ENCODE peak calls at places on chromosomes 5 and 9, in five cellular contexts. X is H9, P is neuronal stem cell, N is IMR-90, J is GM23248. B is an unnamed sample.

GRCh38 chr5:83645936-83646335 is 74.7 kb downstream of the HAPLN1 start:
- DNase-seq in X (no peak), P (no peak), N (no peak), J (peak), B (no peak)

GRCh38 chr9:98795970-98796363 is 388 bp downstream of the ANKS6 start:
- DNase-seq in X (no peak), P (no peak), N (no peak), J (peak), B (peak)

GRCh38 chr9:105447814-105448812 is at the start of gene FSD1L:
- DNase-seq in X (peak), P (peak), N (peak), J (peak), B (peak)

GRCh38 chr9:71678999-71679398 is 89.3 kb downstream of the CEMIP2 start:
- DNase-seq in X (no peak), P (no peak), N (no peak), J (no peak), B (no peak)

GRCh38 chr5:158731014-158731413 is 368.7 kb downstream of the EBF1 start:
- DNase-seq in X (no peak), P (no peak), N (no peak), J (no peak), B (no peak)

GRCh38 chr5:149559712-149560111 is 8.5 kb upstream of the CSNK1A1 start:
- DNase-seq in X (no peak), P (no peak), N (peak), J (peak), B (no peak)

GRCh38 chr9:93190133-93190525 is 6.2 kb downstream of the WNK2 start:
- DNase-seq in X (no peak), P (no peak), N (no peak), J (no peak), B (no peak)

GRCh38 chr5:74586831-74587230 is 53.7 kb downstream of the ENC1 start:
- DNase-seq in X (no peak), P (no peak), N (no peak), J (no peak), B (no peak)

GRCh38 chr9:73059304-73059703 is 92.4 kb upstream of the ANXA1 start:
- DNase-seq in X (no peak), P (no peak), N (no peak), J (no peak), B (no peak)

GRCh38 chr9:112283854-112284253 is 49.6 kb downstream of the PTBP3 start:
- DNase-seq in X (no peak), P (no peak), N (no peak), J (no peak), B (no peak)

GRCh38 chr5:168680395-168680794 is 101.2 kb upstream of the PANK3 start:
- DNase-seq in X (no peak), P (no peak), N (no peak), J (no peak), B (no peak)

GRCh38 chr5:125331987-125332628 is 585.7 kb upstream of the ZNF608 start:
- DNase-seq in X (no peak), P (no peak), N (no peak), J (no peak), B (no peak)

GRCh38 chr5:26763151-26763550 is 275.2 kb downstream of the CDH9 start:
- DNase-seq in X (no peak), P (no peak), N (no peak), J (no peak), B (no peak)

GRCh38 chr9:128333368-128333969 is 6.9 kb upstream of the SLC27A4 start:
- DNase-seq in X (no peak), P (no peak), N (no peak), J (no peak), B (no peak)

GRCh38 chr5:76790632-76791290 is 28.1 kb upstream of the F2RL1 start:
- DNase-seq in X (no peak), P (no peak), N (peak), J (peak), B (no peak)

GRCh38 chr5:150428106-150428876 is 15.6 kb upstream of the CD74 start:
- DNase-seq in X (no peak), P (no peak), N (no peak), J (no peak), B (peak)

GRCh38 chr5:7094626-7095025 is 301.3 kb upstream of the ADCY2 start:
- DNase-seq in X (peak), P (peak), N (no peak), J (no peak), B (no peak)

GRCh38 chr5:95238560-95239325 is 46.2 kb downstream of the MCTP1 start:
- DNase-seq in X (no peak), P (no peak), N (peak), J (peak), B (no peak)

GRCh38 chr9:115400801-115401200 is 282.8 kb upstream of the TNC start:
- DNase-seq in X (no peak), P (no peak), N (peak), J (peak), B (no peak)

GRCh38 chr5:11904270-11904906 is at the start of gene CTNND2:
- DNase-seq in X (peak), P (peak), N (no peak), J (peak), B (no peak)

GRCh38 chr9:136367296-136368145 is 4.0 kb upstream of the DNLZ start:
- DNase-seq in X (no peak), P (no peak), N (no peak), J (no peak), B (no peak)

GRCh38 chr5:65892801-65893200 is 33.6 kb upstream of the ERBIN start:
- DNase-seq in X (no peak), P (no peak), N (no peak), J (no peak), B (no peak)

GRCh38 chr5:181138258-181138657 is 7.3 kb upstream of the OR2V1 start:
- DNase-seq in X (peak), P (no peak), N (no peak), J (peak), B (no peak)

GRCh38 chr5:119328753-119329602 is 26.8 kb upstream of the TNFAIP8 start:
- DNase-seq in X (no peak), P (no peak), N (peak), J (peak), B (no peak)

GRCh38 chr9:69131682-69132081 is 42.4 kb upstream of the TJP2 start:
- DNase-seq in X (peak), P (no peak), N (peak), J (peak), B (no peak)

GRCh38 chr9:19451240-19452087 is 42.7 kb downstream of the ACER2 start:
- DNase-seq in X (no peak), P (no peak), N (no peak), J (no peak), B (no peak)

GRCh38 chr9:134323741-134324358 is 2.4 kb upstream of the RXRA start:
- DNase-seq in X (no peak), P (no peak), N (no peak), J (peak), B (peak)

GRCh38 chr9:13445123-13445522 is 165.6 kb upstream of the MPDZ start:
- DNase-seq in X (no peak), P (no peak), N (no peak), J (no peak), B (no peak)

GRCh38 chr9:129761901-129762359 is 9.1 kb upstream of the PTGES start:
- DNase-seq in X (peak), P (no peak), N (peak), J (peak), B (peak)

GRCh38 chr5:143208781-143209510 is 194.5 kb downstream of the NR3C1 start:
- DNase-seq in X (no peak), P (no peak), N (peak), J (peak), B (no peak)

GRCh38 chr9:117549444-117549843 is 134.6 kb upstream of the ASTN2 start:
- DNase-seq in X (peak), P (no peak), N (no peak), J (no peak), B (no peak)

GRCh38 chr5:134555889-134556311 is 30.4 kb downstream of the JADE2 start:
- DNase-seq in X (peak), P (peak), N (peak), J (peak), B (no peak)

GRCh38 chr5:150000990-150001659 is 586 bp downstream of the HMGXB3 start:
- DNase-seq in X (peak), P (peak), N (peak), J (peak), B (peak)

GRCh38 chr9:23342296-23342695 is 483.7 kb downstream of the ELAVL2 start:
- DNase-seq in X (no peak), P (no peak), N (no peak), J (peak), B (no peak)

GRCh38 chr5:107670927-107671741 is at the start of gene EFNA5:
- DNase-seq in X (peak), P (no peak), N (peak), J (peak), B (peak)

DNA sequence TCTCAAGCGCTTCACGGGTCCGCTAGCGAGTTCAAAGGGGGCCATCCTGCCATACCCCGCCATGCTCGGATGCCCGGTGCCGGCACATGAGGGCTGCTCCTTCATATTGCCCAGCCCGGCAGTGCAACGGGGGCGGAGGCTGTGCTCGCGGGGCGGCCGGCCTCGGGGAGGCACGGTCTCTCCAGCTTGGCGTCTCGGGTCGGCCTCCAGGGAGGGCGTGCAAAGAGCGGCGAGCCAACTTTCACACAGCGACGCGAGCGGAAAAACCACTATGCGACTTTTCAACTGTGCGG is 456.1 kb downstream of the RAB3C start:
- DNase-seq in X (peak), P (peak), N (no peak), J (peak), B (no peak)
- H3K9ac ChIP-seq in X (no peak), P (peak), N (peak), J (peak), B (peak)

GRCh38 chr9:36314740-36315139 is 56.5 kb upstream of the GNE start:
- DNase-seq in X (no peak), P (no peak), N (no peak), J (no peak), B (no peak)

GRCh38 chr9:36316629-36317317 is 58.5 kb upstream of the GNE start:
- DNase-seq in X (no peak), P (no peak), N (no peak), J (no peak), B (peak)

GRCh38 chr9:36315283-36315682 is 57.0 kb upstream of the GNE start:
- DNase-seq in X (no peak), P (no peak), N (no peak), J (no peak), B (no peak)

GRCh38 chr9:36317766-36318165 is 59.5 kb upstream of the GNE start:
- DNase-seq in X (no peak), P (no peak), N (no peak), J (no peak), B (peak)

GRCh38 chr9:36316049-36316448 is 57.8 kb upstream of the GNE start:
- DNase-seq in X (no peak), P (no peak), N (no peak), J (no peak), B (no peak)
- H3K9ac ChIP-seq in X (no peak), P (no peak), N (no peak), J (no peak), B (no peak)

GRCh38 chr9:131502781-131503625 is at the start of gene POMT1:
- DNase-seq in X (peak), P (peak), N (peak), J (peak), B (peak)
- H3K9ac ChIP-seq in X (peak), P (peak), N (peak), J (peak), B (peak)

DNA sequence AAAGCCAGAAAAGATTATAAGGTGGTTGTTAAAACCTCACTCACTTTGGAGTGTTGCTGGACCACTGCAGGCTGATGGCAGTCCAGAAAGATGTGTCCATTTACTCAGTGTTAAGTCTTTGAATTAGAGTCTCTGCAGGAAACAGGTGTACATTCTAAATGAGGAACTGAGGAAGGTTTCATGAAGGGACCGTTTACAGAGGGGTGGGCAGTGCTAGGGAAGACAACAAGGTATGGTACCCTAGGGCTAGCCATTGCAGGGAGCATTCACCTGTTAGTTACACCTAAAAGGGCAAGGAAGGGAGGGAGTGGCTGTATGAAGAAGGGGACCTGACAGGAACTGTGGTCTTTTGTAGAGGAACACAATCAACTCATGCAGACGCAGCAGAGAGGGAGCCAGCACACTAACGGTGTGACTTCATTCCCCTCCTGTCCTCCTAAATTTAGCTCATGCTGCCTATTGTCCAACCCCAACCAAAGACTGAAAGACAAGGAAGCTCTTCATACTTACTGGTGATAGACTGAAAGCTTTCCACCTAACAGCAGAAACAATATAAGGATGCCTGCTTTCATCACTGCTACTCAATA is 32.2 kb upstream of the PAX5 start:
- DNase-seq in X (no peak), P (no peak), N (no peak), J (no peak), B (no peak)
- H3K9ac ChIP-seq in X (no peak), P (no peak), N (no peak), J (no peak), B (no peak)

GRCh38 chr9:106696804-106697203 is 166.2 kb upstream of the ZNF462 start:
- DNase-seq in X (no peak), P (no peak), N (no peak), J (no peak), B (no peak)

GRCh38 chr9:106700676-106701075 is 162.3 kb upstream of the ZNF462 start:
- DNase-seq in X (no peak), P (no peak), N (peak), J (peak), B (no peak)

GRCh38 chr9:106697799-106698591 is 165.0 kb upstream of the ZNF462 start:
- DNase-seq in X (no peak), P (no peak), N (peak), J (peak), B (peak)

GRCh38 chr9:106693546-106693945 is 169.4 kb upstream of the ZNF462 start:
- DNase-seq in X (no peak), P (no peak), N (no peak), J (no peak), B (no peak)

GRCh38 chr9:106697390-106697789 is 165.6 kb upstream of the ZNF462 start:
- DNase-seq in X (no peak), P (no peak), N (no peak), J (peak), B (no peak)
- H3K9ac ChIP-seq in X (no peak), P (no peak), N (no peak), J (no peak), B (no peak)

GRCh38 chr9:89312154-89312616 is 1.2 kb downstream of the CKS2 start:
- DNase-seq in X (no peak), P (no peak), N (no peak), J (peak), B (peak)
- H3K9ac ChIP-seq in X (peak), P (peak), N (peak), J (peak), B (peak)

GRCh38 chr5:35878079-35878478 is 21.4 kb downstream of the IL7R start:
- DNase-seq in X (no peak), P (no peak), N (no peak), J (no peak), B (no peak)

GRCh38 chr5:35880166-35880565 is 23.5 kb downstream of the IL7R start:
- DNase-seq in X (no peak), P (no peak), N (no peak), J (no peak), B (no peak)

GRCh38 chr5:35881758-35882157 is 25.1 kb downstream of the IL7R start:
- DNase-seq in X (no peak), P (no peak), N (no peak), J (no peak), B (no peak)

GRCh38 chr5:35877655-35878054 is 21.0 kb downstream of the IL7R start:
- DNase-seq in X (no peak), P (no peak), N (no peak), J (no peak), B (no peak)

DNA sequence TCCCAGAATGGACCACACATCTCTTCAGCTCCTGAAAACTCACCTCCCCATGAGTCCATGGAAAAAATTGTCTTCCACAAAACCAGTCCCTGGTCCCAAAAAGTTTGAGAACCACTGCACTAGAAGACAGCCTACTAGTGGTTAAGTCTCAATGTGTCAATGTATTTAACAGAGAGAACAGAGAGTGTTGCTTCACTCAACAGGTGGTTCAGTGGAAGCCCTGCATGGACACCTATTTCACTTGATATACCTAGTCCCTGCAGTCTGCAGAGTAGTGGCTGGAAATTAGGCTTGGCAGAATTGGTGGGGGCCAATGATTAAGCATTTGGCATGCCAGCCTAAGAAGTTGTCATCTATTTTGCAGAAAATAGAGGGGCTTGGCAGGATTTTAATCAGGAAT is 23.0 kb downstream of the IL7R start:
- DNase-seq in X (no peak), P (no peak), N (no peak), J (no peak), B (no peak)
- H3K9ac ChIP-seq in X (no peak), P (no peak), N (no peak), J (no peak), B (no peak)

GRCh38 chr5:932628-933250 is 40.1 kb downstream of the TRIP13 start:
- DNase-seq in X (no peak), P (no peak), N (peak), J (peak), B (no peak)

GRCh38 chr5:932151-932627 is 39.5 kb downstream of the TRIP13 start:
- DNase-seq in X (no peak), P (no peak), N (no peak), J (no peak), B (no peak)

GRCh38 chr5:935510-936084 is 42.9 kb downstream of the TRIP13 start:
- DNase-seq in X (no peak), P (no peak), N (no peak), J (no peak), B (no peak)

GRCh38 chr5:931570-932145 is 39.0 kb downstream of the TRIP13 start:
- DNase-seq in X (no peak), P (no peak), N (no peak), J (no peak), B (no peak)

GRCh38 chr5:933251-933861 is 40.7 kb downstream of the TRIP13 start:
- DNase-seq in X (no peak), P (no peak), N (no peak), J (no peak), B (no peak)
- H3K9ac ChIP-seq in X (no peak), P (no peak), N (no peak), J (no peak), B (no peak)

DNA sequence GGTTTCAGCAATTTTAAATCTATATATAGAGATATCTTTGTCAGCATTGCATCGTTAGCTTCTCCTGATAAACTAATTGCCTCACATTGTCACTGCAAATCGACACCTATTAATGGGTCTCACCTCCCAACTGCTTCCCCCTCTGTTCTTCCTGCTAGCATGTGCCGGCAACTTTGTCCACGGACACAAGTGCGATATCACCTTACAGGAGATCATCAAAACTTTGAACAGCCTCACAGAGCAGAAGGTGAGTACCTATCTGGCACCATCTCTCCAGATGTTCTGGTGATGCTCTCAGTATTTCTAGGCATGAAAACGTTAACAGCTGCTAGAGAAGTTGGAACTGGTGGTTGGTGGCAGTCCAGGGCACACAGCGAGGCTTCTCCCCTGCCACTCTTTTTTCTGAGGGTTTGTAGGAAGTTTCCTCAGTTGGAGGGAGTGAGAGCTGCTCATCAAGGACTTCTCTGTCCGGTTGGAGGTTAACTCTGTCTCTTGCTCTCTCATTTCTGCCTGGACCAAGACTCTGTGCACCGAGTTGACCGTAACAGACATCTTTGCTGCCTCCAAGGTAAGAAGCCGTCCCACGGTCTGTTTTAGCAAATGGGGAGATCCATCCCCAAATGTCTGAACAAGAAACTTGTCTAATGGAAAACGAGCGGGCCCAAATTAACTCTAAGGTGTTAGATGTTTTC is at the start of gene IL4:
- DNase-seq in X (no peak), P (no peak), N (no peak), J (no peak), B (no peak)
- H3K9ac ChIP-seq in X (no peak), P (no peak), N (peak), J (peak), B (no peak)